ENCODE peak calls at places on chromosomes 6 and 20, in ten cellular contexts. One of them, this sample, is unnamed.

GRCh38 chr6:16883414-16883813 is 122.2 kb upstream of the ATXN1 start:
- DNase-seq in COR-L47: no peak
- DNase-seq in stimulated activated CD4-positive, alpha-beta T cell treated with anti-CD3 and anti-CD28 coated beads, Interleukin-1b, Interleukin-23, amount 100 ng/mL, for 24 hours: no peak
- DNase-seq in HT1080: no peak
- DNase-seq in non-pigmented ciliary epithelial cell: no peak
- DNase-seq in globus pallidus: no peak
- DNase-seq in GDM1: no peak
- DNase-seq in brain microvascular endothelial cell: no peak
- DNase-seq in cardiac fibroblast: no peak
- DNase-seq in frontal cortex: no peak
- DNase-seq in this sample: no peak

GRCh38 chr6:9761220-9761619 is 653.7 kb downstream of the TFAP2A start:
- DNase-seq in non-pigmented ciliary epithelial cell: no peak
- DNase-seq in frontal cortex: no peak
- DNase-seq in stimulated activated CD4-positive, alpha-beta T cell treated with anti-CD3 and anti-CD28 coated beads, Interleukin-1b, Interleukin-23, amount 100 ng/mL, for 24 hours: no peak
- DNase-seq in brain microvascular endothelial cell: no peak
- DNase-seq in cardiac fibroblast: no peak
- DNase-seq in COR-L47: no peak
- DNase-seq in globus pallidus: no peak
- DNase-seq in GDM1: no peak
- DNase-seq in HT1080: no peak
- DNase-seq in this sample: no peak

GRCh38 chr20:41443667-41444066 is 77.0 kb upstream of the EMILIN3 start:
- DNase-seq in HT1080: no peak
- DNase-seq in non-pigmented ciliary epithelial cell: no peak
- DNase-seq in brain microvascular endothelial cell: no peak
- DNase-seq in GDM1: no peak
- DNase-seq in stimulated activated CD4-positive, alpha-beta T cell treated with anti-CD3 and anti-CD28 coated beads, Interleukin-1b, Interleukin-23, amount 100 ng/mL, for 24 hours: no peak
- DNase-seq in cardiac fibroblast: no peak
- DNase-seq in globus pallidus: peak
- DNase-seq in COR-L47: no peak
- DNase-seq in frontal cortex: no peak
- DNase-seq in this sample: no peak

GRCh38 chr6:147559016-147559415 is 50.5 kb downstream of the SAMD5 start:
- DNase-seq in frontal cortex: no peak
- DNase-seq in stimulated activated CD4-positive, alpha-beta T cell treated with anti-CD3 and anti-CD28 coated beads, Interleukin-1b, Interleukin-23, amount 100 ng/mL, for 24 hours: no peak
- DNase-seq in brain microvascular endothelial cell: no peak
- DNase-seq in globus pallidus: no peak
- DNase-seq in HT1080: no peak
- DNase-seq in non-pigmented ciliary epithelial cell: no peak
- DNase-seq in COR-L47: no peak
- DNase-seq in GDM1: no peak
- DNase-seq in cardiac fibroblast: no peak
- DNase-seq in this sample: no peak

GRCh38 chr6:117591405-117591804 is 10.9 kb downstream of the GOPC start:
- DNase-seq in globus pallidus: no peak
- DNase-seq in cardiac fibroblast: no peak
- DNase-seq in brain microvascular endothelial cell: peak
- DNase-seq in GDM1: no peak
- DNase-seq in non-pigmented ciliary epithelial cell: no peak
- DNase-seq in HT1080: no peak
- DNase-seq in frontal cortex: no peak
- DNase-seq in COR-L47: no peak
- DNase-seq in stimulated activated CD4-positive, alpha-beta T cell treated with anti-CD3 and anti-CD28 coated beads, Interleukin-1b, Interleukin-23, amount 100 ng/mL, for 24 hours: no peak
- DNase-seq in this sample: no peak

GRCh38 chr6:147699637-147700036 is 191.1 kb downstream of the SAMD5 start:
- DNase-seq in brain microvascular endothelial cell: peak
- DNase-seq in globus pallidus: no peak
- DNase-seq in GDM1: no peak
- DNase-seq in frontal cortex: no peak
- DNase-seq in cardiac fibroblast: peak
- DNase-seq in HT1080: peak
- DNase-seq in non-pigmented ciliary epithelial cell: peak
- DNase-seq in stimulated activated CD4-positive, alpha-beta T cell treated with anti-CD3 and anti-CD28 coated beads, Interleukin-1b, Interleukin-23, amount 100 ng/mL, for 24 hours: no peak
- DNase-seq in COR-L47: no peak
- DNase-seq in this sample: no peak

GRCh38 chr20:10929023-10929422 is 255.2 kb upstream of the JAG1 start:
- DNase-seq in COR-L47: no peak
- DNase-seq in globus pallidus: no peak
- DNase-seq in frontal cortex: no peak
- DNase-seq in cardiac fibroblast: no peak
- DNase-seq in brain microvascular endothelial cell: peak
- DNase-seq in stimulated activated CD4-positive, alpha-beta T cell treated with anti-CD3 and anti-CD28 coated beads, Interleukin-1b, Interleukin-23, amount 100 ng/mL, for 24 hours: no peak
- DNase-seq in GDM1: no peak
- DNase-seq in non-pigmented ciliary epithelial cell: no peak
- DNase-seq in HT1080: no peak
- DNase-seq in this sample: no peak

GRCh38 chr6:122347251-122347650 is 52.2 kb upstream of the HSF2 start:
- DNase-seq in non-pigmented ciliary epithelial cell: no peak
- DNase-seq in frontal cortex: no peak
- DNase-seq in COR-L47: no peak
- DNase-seq in cardiac fibroblast: no peak
- DNase-seq in globus pallidus: no peak
- DNase-seq in GDM1: no peak
- DNase-seq in stimulated activated CD4-positive, alpha-beta T cell treated with anti-CD3 and anti-CD28 coated beads, Interleukin-1b, Interleukin-23, amount 100 ng/mL, for 24 hours: no peak
- DNase-seq in HT1080: no peak
- DNase-seq in brain microvascular endothelial cell: no peak
- DNase-seq in this sample: no peak

GRCh38 chr6:98574991-98575390 is 259.4 kb upstream of the POU3F2 start:
- DNase-seq in COR-L47: no peak
- DNase-seq in stimulated activated CD4-positive, alpha-beta T cell treated with anti-CD3 and anti-CD28 coated beads, Interleukin-1b, Interleukin-23, amount 100 ng/mL, for 24 hours: no peak
- DNase-seq in HT1080: no peak
- DNase-seq in globus pallidus: peak
- DNase-seq in GDM1: no peak
- DNase-seq in cardiac fibroblast: no peak
- DNase-seq in non-pigmented ciliary epithelial cell: no peak
- DNase-seq in brain microvascular endothelial cell: no peak
- DNase-seq in frontal cortex: peak
- DNase-seq in this sample: peak

GRCh38 chr20:62362590-62362940 is 4.5 kb downstream of the LAMA5 start:
- DNase-seq in non-pigmented ciliary epithelial cell: no peak
- DNase-seq in brain microvascular endothelial cell: no peak
- DNase-seq in cardiac fibroblast: no peak
- DNase-seq in globus pallidus: no peak
- DNase-seq in GDM1: no peak
- DNase-seq in stimulated activated CD4-positive, alpha-beta T cell treated with anti-CD3 and anti-CD28 coated beads, Interleukin-1b, Interleukin-23, amount 100 ng/mL, for 24 hours: no peak
- DNase-seq in frontal cortex: no peak
- DNase-seq in HT1080: no peak
- DNase-seq in COR-L47: no peak
- DNase-seq in this sample: no peak

GRCh38 chr20:53077373-53078205 is 105.4 kb downstream of the TSHZ2 start:
- DNase-seq in cardiac fibroblast: peak
- DNase-seq in globus pallidus: no peak
- DNase-seq in non-pigmented ciliary epithelial cell: no peak
- DNase-seq in HT1080: no peak
- DNase-seq in stimulated activated CD4-positive, alpha-beta T cell treated with anti-CD3 and anti-CD28 coated beads, Interleukin-1b, Interleukin-23, amount 100 ng/mL, for 24 hours: no peak
- DNase-seq in frontal cortex: no peak
- DNase-seq in brain microvascular endothelial cell: no peak
- DNase-seq in GDM1: no peak
- DNase-seq in COR-L47: no peak
- DNase-seq in this sample: no peak

GRCh38 chr6:137926207-137926731 is 59.2 kb downstream of the TNFAIP3 start:
- DNase-seq in brain microvascular endothelial cell: peak
- DNase-seq in frontal cortex: no peak
- DNase-seq in GDM1: no peak
- DNase-seq in globus pallidus: no peak
- DNase-seq in COR-L47: no peak
- DNase-seq in non-pigmented ciliary epithelial cell: peak
- DNase-seq in cardiac fibroblast: peak
- DNase-seq in HT1080: peak
- DNase-seq in stimulated activated CD4-positive, alpha-beta T cell treated with anti-CD3 and anti-CD28 coated beads, Interleukin-1b, Interleukin-23, amount 100 ng/mL, for 24 hours: no peak
- DNase-seq in this sample: no peak

GRCh38 chr6:24910850-24911712 is 24.7 kb downstream of the RIPOR2 start:
- DNase-seq in non-pigmented ciliary epithelial cell: no peak
- DNase-seq in cardiac fibroblast: peak
- DNase-seq in COR-L47: peak
- DNase-seq in GDM1: no peak
- DNase-seq in stimulated activated CD4-positive, alpha-beta T cell treated with anti-CD3 and anti-CD28 coated beads, Interleukin-1b, Interleukin-23, amount 100 ng/mL, for 24 hours: peak
- DNase-seq in frontal cortex: peak
- DNase-seq in globus pallidus: no peak
- DNase-seq in HT1080: no peak
- DNase-seq in brain microvascular endothelial cell: no peak
- DNase-seq in this sample: peak

GRCh38 chr6:20334334-20334733 is 67.3 kb upstream of the E2F3 start:
- DNase-seq in brain microvascular endothelial cell: no peak
- DNase-seq in frontal cortex: no peak
- DNase-seq in globus pallidus: no peak
- DNase-seq in GDM1: no peak
- DNase-seq in HT1080: peak
- DNase-seq in cardiac fibroblast: no peak
- DNase-seq in non-pigmented ciliary epithelial cell: no peak
- DNase-seq in COR-L47: no peak
- DNase-seq in stimulated activated CD4-positive, alpha-beta T cell treated with anti-CD3 and anti-CD28 coated beads, Interleukin-1b, Interleukin-23, amount 100 ng/mL, for 24 hours: no peak
- DNase-seq in this sample: no peak

This sample was measured in NCI-H2227 treated with DMSO at 0.1 percent for 48 hours.